ENCODE peak calls at places on chromosomes 2 and 18, in six cellular contexts. H is neural progenitor cell, J is fibroblast of lung, W is upper lobe of right lung, S is tibial artery, L is RWPE1. F is an unnamed sample.

GRCh38 chr2:125837108-125837507 is 818.9 kb upstream of the GYPC start:
- DNase-seq in H (peak), J (no peak), W (no peak), S (no peak), L (no peak), F (no peak)

GRCh38 chr18:75132931-75133525 is 75.9 kb downstream of the PTGR3 start:
- DNase-seq in H (no peak), J (no peak), W (no peak), S (peak), L (no peak), F (no peak)

GRCh38 chr2:136121511-136121910 is 3.6 kb upstream of the CXCR4 start:
- DNase-seq in H (no peak), J (no peak), W (no peak), S (no peak), L (no peak), F (no peak)

GRCh38 chr2:79180092-79180491 is 20.5 kb upstream of the REG3A start:
- DNase-seq in H (peak), J (no peak), W (no peak), S (no peak), L (no peak), F (no peak)

GRCh38 chr2:150466770-150467640 is 20.5 kb downstream of the RND3 start:
- DNase-seq in H (no peak), J (peak), W (no peak), S (no peak), L (no peak), F (peak)

GRCh38 chr18:26948703-26949102 is 83.2 kb upstream of the AQP4 start:
- DNase-seq in H (no peak), J (no peak), W (no peak), S (no peak), L (no peak), F (no peak)

GRCh38 chr2:176150338-176151198 is 782 bp upstream of the HOXD4 start:
- DNase-seq in H (no peak), J (no peak), W (peak), S (no peak), L (no peak), F (no peak)

GRCh38 chr18:3593381-3593903 is 143.5 kb downstream of the TGIF1 start:
- DNase-seq in H (peak), J (peak), W (no peak), S (no peak), L (peak), F (peak)

GRCh38 chr2:219469186-219469724 is 29.4 kb upstream of the GMPPA start:
- DNase-seq in H (no peak), J (peak), W (no peak), S (peak), L (peak), F (no peak)

GRCh38 chr18:6729247-6730091 is at the start of gene ARHGAP28:
- DNase-seq in H (peak), J (peak), W (peak), S (peak), L (peak), F (peak)

GRCh38 chr2:524442-524841 is 152.8 kb downstream of the TMEM18 start:
- DNase-seq in H (no peak), J (no peak), W (no peak), S (no peak), L (peak), F (peak)

GRCh38 chr18:34039194-34039593 is 185.5 kb downstream of the NOL4 start:
- DNase-seq in H (no peak), J (peak), W (no peak), S (no peak), L (no peak), F (no peak)

GRCh38 chr2:181362561-181362960 is 94.6 kb upstream of the ITGA4 start:
- DNase-seq in H (no peak), J (no peak), W (no peak), S (no peak), L (no peak), F (no peak)

GRCh38 chr18:40676676-40677075 is 1278.4 kb upstream of the PIK3C3 start:
- DNase-seq in H (no peak), J (no peak), W (no peak), S (no peak), L (peak), F (peak)

GRCh38 chr2:128786296-128786695 is 467.6 kb upstream of the HS6ST1 start:
- DNase-seq in H (no peak), J (no peak), W (no peak), S (no peak), L (no peak), F (no peak)

GRCh38 chr2:240957656-240958365 is 40.6 kb upstream of the SNED1 start:
- DNase-seq in H (no peak), J (peak), W (no peak), S (peak), L (no peak), F (no peak)

GRCh38 chr2:134668821-134669220 is 50.0 kb downstream of the TMEM163 start:
- DNase-seq in H (no peak), J (no peak), W (peak), S (no peak), L (no peak), F (no peak)

GRCh38 chr2:120398961-120399888 is 53.3 kb downstream of the INHBB start:
- DNase-seq in H (no peak), J (no peak), W (peak), S (peak), L (peak), F (no peak)

GRCh38 chr2:57720728-57721627 is 325.6 kb upstream of the VRK2 start:
- DNase-seq in H (peak), J (peak), W (peak), S (no peak), L (peak), F (peak)

GRCh38 chr2:118417417-118418125 is 329.3 kb downstream of the INSIG2 start:
- DNase-seq in H (no peak), J (peak), W (no peak), S (no peak), L (peak), F (peak)

GRCh38 chr18:48967545-48967944 is 16.8 kb upstream of the SMAD7 start:
- DNase-seq in H (no peak), J (no peak), W (no peak), S (no peak), L (no peak), F (no peak)

GRCh38 chr18:23136326-23137092 is 1.2 kb downstream of the CABLES1 start:
- DNase-seq in H (peak), J (peak), W (peak), S (peak), L (no peak), F (no peak)

GRCh38 chr18:36934884-36935283 is 106.0 kb downstream of the KIAA1328 start:
- DNase-seq in H (no peak), J (peak), W (no peak), S (no peak), L (no peak), F (no peak)

GRCh38 chr2:75022516-75022915 is 64.1 kb downstream of the POLE4 start:
- DNase-seq in H (no peak), J (peak), W (no peak), S (no peak), L (no peak), F (no peak)

GRCh38 chr2:25586726-25587144 is 86.6 kb downstream of the DTNB start:
- DNase-seq in H (peak), J (no peak), W (no peak), S (no peak), L (no peak), F (no peak)

GRCh38 chr2:166057363-166058169 is 70.3 kb downstream of the SCN1A start:
- DNase-seq in H (peak), J (peak), W (no peak), S (no peak), L (peak), F (no peak)

GRCh38 chr2:220512419-220512818 is 885.0 kb downstream of the SLC4A3 start:
- DNase-seq in H (no peak), J (peak), W (no peak), S (no peak), L (peak), F (peak)

GRCh38 chr2:106798826-106799552 is 87.0 kb downstream of the ST6GAL2 start:
- DNase-seq in H (no peak), J (no peak), W (no peak), S (no peak), L (no peak), F (no peak)

GRCh38 chr2:55157474-55157884 is 74.6 kb downstream of the CLHC1 start:
- DNase-seq in H (no peak), J (peak), W (no peak), S (no peak), L (peak), F (no peak)

GRCh38 chr2:109399061-109399460 is 214.7 kb downstream of the SEPTIN10 start:
- DNase-seq in H (no peak), J (no peak), W (no peak), S (no peak), L (no peak), F (no peak)

DNA sequence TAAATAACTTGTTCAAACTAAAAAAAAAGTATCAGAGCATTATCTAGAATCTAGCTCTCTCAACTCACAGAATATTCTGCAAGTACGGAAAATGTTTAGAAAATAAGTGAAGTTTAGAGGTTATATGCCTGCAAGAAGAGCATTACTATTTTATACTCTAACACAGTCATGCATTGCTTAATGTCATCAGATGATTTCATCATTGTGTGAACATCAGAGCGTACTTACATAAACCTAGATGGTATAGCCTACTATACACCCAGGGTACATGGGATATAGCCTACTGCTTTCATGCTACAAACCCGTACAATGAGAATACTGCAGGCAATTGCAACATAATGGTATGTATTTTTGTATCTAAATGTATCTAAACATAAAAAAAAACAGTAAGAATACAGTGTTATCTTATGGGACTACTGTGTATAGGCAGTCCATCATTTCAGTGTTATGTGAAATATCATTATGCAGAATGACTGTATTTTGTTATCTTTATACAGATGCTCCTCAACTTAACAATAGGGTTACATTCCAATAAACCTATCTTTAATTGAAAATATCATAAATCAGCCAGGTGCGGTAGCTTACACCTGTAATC is 6.0 kb downstream of the NCKAP1 start:
- DNase-seq in H (no peak), J (peak), W (no peak), S (no peak), L (no peak), F (no peak)
- H3K27ac ChIP-seq in H (no peak), J (no peak), W (no peak), S (peak), L (peak), F (no peak)

GRCh38 chr2:100228967-100229366 is 86.6 kb upstream of the AFF3 start:
- DNase-seq in H (no peak), J (no peak), W (no peak), S (no peak), L (no peak), F (no peak)
- TF ChIP-seq CTCF in H (no peak), J (no peak), W (no peak), S (no peak), L (no peak), F (no peak)

GRCh38 chr2:197285361-197285760 is 25.2 kb downstream of the ANKRD44 start:
- DNase-seq in H (no peak), J (no peak), W (no peak), S (no peak), L (no peak), F (no peak)

GRCh38 chr2:197292614-197293013 is 18.0 kb downstream of the ANKRD44 start:
- DNase-seq in H (no peak), J (no peak), W (no peak), S (no peak), L (no peak), F (no peak)

GRCh38 chr2:197281421-197281820 is 29.2 kb downstream of the ANKRD44 start:
- DNase-seq in H (no peak), J (no peak), W (no peak), S (no peak), L (no peak), F (no peak)

GRCh38 chr2:197286805-197287595 is 23.6 kb downstream of the ANKRD44 start:
- DNase-seq in H (no peak), J (peak), W (no peak), S (no peak), L (peak), F (peak)
- H3K27ac ChIP-seq in H (no peak), J (no peak), W (peak), S (no peak), L (no peak), F (no peak)

DNA sequence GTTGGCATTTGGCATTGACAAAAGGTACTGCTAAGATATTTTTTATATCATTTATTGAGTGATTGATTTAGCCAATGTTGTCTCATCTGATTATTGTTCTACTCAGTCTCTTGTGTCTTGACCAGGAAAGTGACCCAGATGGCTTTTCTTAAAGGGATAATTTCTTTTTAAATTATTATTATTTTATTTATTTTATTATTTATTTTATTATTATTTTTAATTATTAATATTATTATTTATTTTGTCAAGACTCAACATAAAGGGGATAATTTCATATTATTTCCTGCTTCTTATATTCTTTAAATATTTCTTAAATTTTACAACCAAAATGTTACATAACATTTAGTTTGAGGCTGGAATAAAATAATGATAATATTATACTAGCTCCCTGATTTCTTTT is 27.1 kb downstream of the DYNC2LI1 start:
- DNase-seq in H (no peak), J (no peak), W (no peak), S (no peak), L (no peak), F (no peak)
- TF ChIP-seq CTCF in H (no peak), J (no peak), W (no peak), S (no peak), L (no peak), F (no peak)

GRCh38 chr2:61978522-61978921 is 73.0 kb downstream of the COMMD1 start:
- DNase-seq in H (no peak), J (no peak), W (no peak), S (no peak), L (no peak), F (no peak)
- H3K27ac ChIP-seq in H (peak), J (no peak), W (no peak), S (no peak), L (no peak), F (no peak)

GRCh38 chr18:63207825-63208224 is 111.7 kb downstream of the BCL2 start:
- DNase-seq in H (no peak), J (no peak), W (no peak), S (no peak), L (no peak), F (no peak)
- TF ChIP-seq CTCF in H (no peak), J (no peak), W (no peak), S (no peak), L (no peak), F (no peak)

GRCh38 chr2:235265348-235265965 is 228.4 kb upstream of the AGAP1 start:
- DNase-seq in H (no peak), J (no peak), W (no peak), S (no peak), L (no peak), F (no peak)

GRCh38 chr2:235267251-235267650 is 226.6 kb upstream of the AGAP1 start:
- DNase-seq in H (no peak), J (no peak), W (no peak), S (no peak), L (no peak), F (no peak)

GRCh38 chr2:235270291-235270690 is 223.6 kb upstream of the AGAP1 start:
- DNase-seq in H (no peak), J (no peak), W (no peak), S (no peak), L (no peak), F (no peak)

GRCh38 chr2:235270951-235271350 is 222.9 kb upstream of the AGAP1 start:
- DNase-seq in H (no peak), J (peak), W (no peak), S (no peak), L (no peak), F (no peak)

DNA sequence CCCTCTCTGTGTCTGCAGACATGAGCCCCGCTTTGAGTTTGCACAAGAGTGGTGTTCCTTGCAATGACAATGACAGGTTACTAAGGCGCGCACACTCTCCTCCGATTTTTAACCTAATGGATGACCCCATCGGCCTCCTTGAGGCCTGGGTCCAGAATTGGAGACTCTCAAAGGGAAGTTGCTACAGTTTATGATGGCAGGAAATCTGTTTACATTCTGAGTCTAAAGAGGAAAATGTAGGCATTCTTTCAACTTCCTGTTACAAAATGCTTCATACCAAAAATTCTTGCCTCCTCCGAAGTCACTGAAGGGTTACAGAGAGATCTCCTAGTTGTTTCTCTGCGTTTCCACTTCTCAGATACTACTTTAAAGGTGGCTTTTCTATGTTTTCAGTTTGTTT is 225.3 kb upstream of the AGAP1 start:
- DNase-seq in H (no peak), J (peak), W (no peak), S (no peak), L (no peak), F (no peak)
- H3K27ac ChIP-seq in H (no peak), J (peak), W (no peak), S (no peak), L (no peak), F (no peak)

F was measured in foreskin keratinocyte.